ENCODE peak calls at places on chromosomes 7 and 10, in eight cellular contexts. D, I, Z, A, M, P, C and K are unnamed samples.

GRCh38 chr10:52539463-52539862 is 225.4 kb downstream of the DKK1 start:
- DNase-seq in D (peak), I (peak), Z (peak), A (no peak), M (no peak), P (no peak), C (no peak), K (no peak)

GRCh38 chr10:7195118-7195517 is 215.7 kb downstream of the SFMBT2 start:
- DNase-seq in D (no peak), I (no peak), Z (no peak), A (no peak), M (no peak), P (no peak), C (no peak), K (no peak)

GRCh38 chr7:106891545-106892410 is 26.7 kb downstream of the PIK3CG start:
- DNase-seq in D (no peak), I (no peak), Z (no peak), A (no peak), M (no peak), P (no peak), C (no peak), K (no peak)

GRCh38 chr10:129707406-129708388 is 240.7 kb downstream of the MGMT start:
- DNase-seq in D (no peak), I (no peak), Z (no peak), A (no peak), M (no peak), P (no peak), C (no peak), K (no peak)

GRCh38 chr10:47184724-47185330 is 115.2 kb upstream of the GDF10 start:
- DNase-seq in D (no peak), I (no peak), Z (no peak), A (no peak), M (no peak), P (no peak), C (no peak), K (no peak)

GRCh38 chr10:74072503-74072902 is 74.6 kb downstream of the VCL start:
- DNase-seq in D (no peak), I (no peak), Z (no peak), A (no peak), M (no peak), P (no peak), C (no peak), K (no peak)

GRCh38 chr10:78458983-78459638 is 425.4 kb downstream of the RPS24 start:
- DNase-seq in D (no peak), I (peak), Z (peak), A (no peak), M (no peak), P (no peak), C (no peak), K (no peak)

GRCh38 chr7:73650524-73650923 is 17.1 kb upstream of the VPS37D start:
- DNase-seq in D (no peak), I (no peak), Z (no peak), A (no peak), M (no peak), P (no peak), C (no peak), K (no peak)

GRCh38 chr10:46516660-46517416 is 39.6 kb downstream of the GPRIN2 start:
- DNase-seq in D (peak), I (peak), Z (peak), A (no peak), M (no peak), P (no peak), C (no peak), K (peak)

GRCh38 chr10:32987172-32987571 is 29.1 kb upstream of the ITGB1 start:
- DNase-seq in D (no peak), I (no peak), Z (no peak), A (no peak), M (no peak), P (no peak), C (no peak), K (no peak)

GRCh38 chr7:18499407-18500197 is 4.1 kb downstream of the HDAC9 start:
- DNase-seq in D (no peak), I (no peak), Z (no peak), A (peak), M (no peak), P (no peak), C (no peak), K (no peak)

GRCh38 chr10:101668566-101668965 is 26.4 kb downstream of the FBXW4 start:
- DNase-seq in D (no peak), I (no peak), Z (no peak), A (no peak), M (no peak), P (no peak), C (no peak), K (no peak)

GRCh38 chr10:34816067-34817002 is 1.2 kb upstream of the PARD3 start:
- DNase-seq in D (no peak), I (peak), Z (peak), A (peak), M (no peak), P (no peak), C (no peak), K (no peak)